ENCODE peak calls at places on chromosomes 4 and X, in six cellular contexts. T is HCT116, A is endothelial cell, V is AG09319, X is AG04450, K is NB4. B is an unnamed sample.

GRCh38 chrX:35665311-35665710 is 132.8 kb upstream of the MAGEB16 start:
- DNase-seq in T (no peak), A (no peak), V (no peak), X (no peak), K (no peak), B (no peak)

GRCh38 chr4:140152760-140153418 is 1.1 kb downstream of the MAML3 start:
- DNase-seq in T (no peak), A (peak; percentile 62), V (no peak), X (no peak), K (peak; percentile 62), B (peak; percentile 29)

GRCh38 chr4:5984843-5985242 is 33.4 kb downstream of the C4orf50 start:
- DNase-seq in T (no peak), A (no peak), V (no peak), X (no peak), K (no peak), B (no peak)

GRCh38 chrX:132776486-132777210 is 181.8 kb downstream of the HS6ST2 start:
- DNase-seq in T (no peak), A (no peak), V (no peak), X (no peak), K (peak; percentile 6), B (no peak)

GRCh38 chrX:46582325-46582724 is 8.8 kb downstream of the CHST7 start:
- DNase-seq in T (peak; percentile 28), A (no peak), V (no peak), X (no peak), K (no peak), B (no peak)

GRCh38 chrX:17247144-17247543 is 127.9 kb upstream of the NHS start:
- DNase-seq in T (no peak), A (no peak), V (no peak), X (no peak), K (no peak), B (no peak)

GRCh38 chr4:13640149-13640671 is 12.7 kb upstream of the BOD1L1 start:
- DNase-seq in T (no peak), A (no peak), V (no peak), X (no peak), K (peak; percentile 67), B (no peak)

GRCh38 chr4:173243917-173244658 is 75.5 kb downstream of the GALNT7 start:
- DNase-seq in T (no peak), A (no peak), V (no peak), X (no peak), K (no peak), B (no peak)

GRCh38 chrX:39174761-39175417 is 373.6 kb downstream of the MID1IP1 start:
- DNase-seq in T (no peak), A (no peak), V (no peak), X (no peak), K (no peak), B (peak; percentile 17)

GRCh38 chr4:951186-951585 is 18.9 kb downstream of the TMEM175 start:
- DNase-seq in T (no peak), A (no peak), V (no peak), X (no peak), K (no peak), B (no peak)

GRCh38 chrX:53715336-53715924 is 28.9 kb upstream of the HUWE1 start:
- DNase-seq in T (no peak), A (no peak), V (no peak), X (no peak), K (no peak), B (no peak)

GRCh38 chrX:6981718-6982406 is 165.7 kb upstream of the STS start:
- DNase-seq in T (no peak), A (no peak), V (no peak), X (no peak), K (no peak), B (no peak)

GRCh38 chr4:1215347-1216075 is 33.4 kb downstream of the CTBP1 start:
- DNase-seq in T (no peak), A (no peak), V (no peak), X (no peak), K (no peak), B (no peak)

GRCh38 chrX:39855748-39856129 is 242.0 kb downstream of the BCOR start:
- DNase-seq in T (peak; percentile 19), A (no peak), V (no peak), X (no peak), K (peak; percentile 77), B (peak; percentile 44)

GRCh38 chr4:185915817-185916216 is 103.8 kb upstream of the SORBS2 start:
- DNase-seq in T (no peak), A (no peak), V (no peak), X (no peak), K (no peak), B (no peak)

GRCh38 chrX:118392726-118393125 is 46.8 kb downstream of the WDR44 start:
- DNase-seq in T (no peak), A (no peak), V (no peak), X (no peak), K (no peak), B (no peak)

GRCh38 chr4:1728061-1728980 is 7.0 kb downstream of the TACC3 start:
- DNase-seq in T (no peak), A (no peak), V (no peak), X (no peak), K (no peak), B (no peak)

GRCh38 chrX:53481816-53482485 is 47.8 kb upstream of the HSD17B10 start:
- DNase-seq in T (peak; percentile 45), A (peak; percentile 47), V (peak; percentile 28), X (peak; percentile 21), K (peak; percentile 77), B (peak; percentile 16)

GRCh38 chr4:97106161-97106560 is 1037.1 kb downstream of the STPG2 start:
- DNase-seq in T (no peak), A (no peak), V (no peak), X (no peak), K (no peak), B (no peak)

GRCh38 chrX:960821-961220 is 251.6 kb downstream of the CRLF2 start:
- DNase-seq in T (no peak), A (no peak), V (no peak), X (no peak), K (no peak), B (no peak)

GRCh38 chr4:85565761-85566480 is 91.0 kb downstream of the ARHGAP24 start:
- DNase-seq in T (no peak), A (no peak), V (peak; percentile 11), X (no peak), K (no peak), B (no peak)

GRCh38 chrX:101668143-101668542 is 8.5 kb upstream of the ARMCX2 start:
- DNase-seq in T (no peak), A (no peak), V (no peak), X (no peak), K (no peak), B (no peak)

GRCh38 chrX:94216738-94217137 is 542.7 kb downstream of the FAM133A start:
- DNase-seq in T (no peak), A (no peak), V (no peak), X (no peak), K (no peak), B (no peak)

GRCh38 chr4:53346920-53347852 is 18.7 kb downstream of the SCFD2 start:
- DNase-seq in T (no peak), A (no peak), V (no peak), X (no peak), K (no peak), B (no peak)

GRCh38 chrX:154719132-154719675 is 31.7 kb downstream of the GAB3 start:
- DNase-seq in T (no peak), A (no peak), V (no peak), X (no peak), K (peak; percentile 79), B (no peak)

GRCh38 chr4:89245459-89245858 is 62.1 kb downstream of the GPRIN3 start:
- DNase-seq in T (no peak), A (no peak), V (no peak), X (no peak), K (no peak), B (no peak)

GRCh38 chr4:147396105-147396504 is 84.8 kb upstream of the EDNRA start:
- DNase-seq in T (no peak), A (no peak), V (no peak), X (no peak), K (no peak), B (no peak)

GRCh38 chr4:4424499-4425115 is 37.7 kb downstream of the NSG1 start:
- DNase-seq in T (no peak), A (no peak), V (no peak), X (no peak), K (no peak), B (no peak)

GRCh38 chr4:71472946-71473345 is 134.1 kb downstream of the SLC4A4 start:
- DNase-seq in T (no peak), A (no peak), V (peak; percentile 11), X (peak; percentile 65), K (no peak), B (no peak)

GRCh38 chr4:97987019-97987648 is 156.1 kb downstream of the STPG2 start:
- DNase-seq in T (peak; percentile 44), A (no peak), V (no peak), X (no peak), K (peak; percentile 49), B (no peak)

GRCh38 chr4:7023901-7024300 is 19.3 kb upstream of the TADA2B start:
- DNase-seq in T (no peak), A (no peak), V (no peak), X (no peak), K (no peak), B (no peak)
- TF ChIP-seq CTCF in T (no peak), A (no peak), V (no peak), X (no peak), K (no peak), B (no peak)

GRCh38 chr4:40329805-40330204 is 5.3 kb upstream of the CHRNA9 start:
- DNase-seq in T (no peak), A (no peak), V (no peak), X (no peak), K (no peak), B (no peak)
- TF ChIP-seq CTCF in T (no peak), A (no peak), V (no peak), X (no peak), K (no peak), B (no peak)

DNA sequence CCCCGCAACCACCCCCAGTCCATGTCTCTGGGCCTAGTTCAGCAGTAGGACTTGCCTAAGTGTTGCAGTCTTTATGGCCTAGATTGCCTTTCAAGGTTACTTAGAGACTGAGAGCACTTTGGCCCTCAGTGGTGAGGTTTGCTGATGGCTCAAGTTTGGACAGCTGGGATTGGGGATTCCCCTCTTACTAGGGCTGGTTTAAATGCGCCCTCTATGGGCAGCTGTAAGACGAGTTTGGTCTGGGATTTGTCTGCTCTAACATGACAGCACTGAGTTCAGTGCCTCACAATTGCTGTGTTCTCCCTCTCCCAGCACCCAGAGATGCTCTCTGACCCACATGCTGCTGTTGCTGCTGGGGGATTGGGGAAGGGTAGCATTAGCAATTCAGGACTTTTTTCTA is 23.1 kb downstream of the DACH2 start:
- DNase-seq in T (no peak), A (peak; percentile 23), V (no peak), X (no peak), K (peak; percentile 37), B (no peak)
- TF ChIP-seq CTCF in T (peak; percentile 39), A (peak; percentile 13), V (peak; percentile 4), X (peak; percentile 56), K (peak; percentile 35), B (no peak)

DNA sequence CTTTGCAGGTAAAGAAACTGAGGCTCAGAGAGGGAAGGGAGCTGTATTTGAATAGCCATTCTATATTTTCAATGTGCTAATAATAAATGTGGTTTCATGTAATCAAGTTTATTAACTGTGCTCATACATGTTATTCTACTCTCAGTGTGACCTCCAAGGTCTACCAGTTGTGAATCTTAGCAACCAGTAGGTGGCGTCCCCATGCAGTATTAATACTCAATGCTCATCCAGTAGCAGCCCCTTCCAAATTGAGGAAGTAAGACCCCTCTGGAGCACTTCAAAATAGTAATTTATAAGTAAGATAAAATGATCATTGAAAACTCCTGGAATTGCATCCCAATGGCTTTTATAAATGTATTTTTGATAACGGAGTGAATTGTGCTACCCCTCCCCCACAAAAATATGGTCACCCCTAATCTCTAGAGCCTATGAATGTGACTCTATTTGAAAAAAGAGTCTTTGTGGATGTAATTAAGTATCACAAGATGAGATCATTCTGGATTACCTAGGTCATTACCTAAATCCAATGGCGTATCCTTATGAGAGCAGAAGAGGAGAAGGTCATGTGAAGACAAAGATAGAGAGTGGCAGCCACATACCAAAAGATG is 20.4 kb upstream of the SEPSECS start:
- DNase-seq in T (peak; percentile 32), A (peak; percentile 19), V (no peak), X (no peak), K (peak; percentile 89), B (no peak)
- TF ChIP-seq CTCF in T (peak; percentile 84), A (peak; percentile 72), V (peak; percentile 68), X (peak; percentile 71), K (peak; percentile 78), B (peak; percentile 71)

B was measured in natural killer cell.